ENCODE peak calls at places on chromosomes 2 and 18, in nine cellular contexts. One of them, this sample, is unnamed.

GRCh38 chr2:113980946-113981345 is 91.1 kb downstream of the ACTR3 start:
- DNase-seq in PC-3: peak; percentile 20
- DNase-seq in GM23338: no peak
- DNase-seq in hepatocyte: no peak
- DNase-seq in MM.1S: no peak
- DNase-seq in HCT116: no peak
- DNase-seq in GM23248: peak; percentile 70
- DNase-seq in SK-N-SH: no peak
- DNase-seq in neural progenitor cell: no peak
- DNase-seq in this sample: no peak

GRCh38 chr2:37556256-37556655 is 115.2 kb downstream of the CDC42EP3 start:
- DNase-seq in SK-N-SH: no peak
- DNase-seq in PC-3: no peak
- DNase-seq in hepatocyte: no peak
- DNase-seq in GM23248: no peak
- DNase-seq in MM.1S: no peak
- DNase-seq in GM23338: no peak
- DNase-seq in HCT116: no peak
- DNase-seq in neural progenitor cell: no peak
- DNase-seq in this sample: no peak

GRCh38 chr2:98709530-98709929 is 21.4 kb downstream of the MGAT4A start:
- DNase-seq in MM.1S: no peak
- DNase-seq in neural progenitor cell: no peak
- DNase-seq in HCT116: no peak
- DNase-seq in SK-N-SH: no peak
- DNase-seq in hepatocyte: no peak
- DNase-seq in PC-3: no peak
- DNase-seq in GM23248: no peak
- DNase-seq in GM23338: no peak
- DNase-seq in this sample: no peak

GRCh38 chr2:189581354-189582139 is 961 bp upstream of the SLC40A1 start:
- DNase-seq in SK-N-SH: peak; percentile 54
- DNase-seq in MM.1S: no peak
- DNase-seq in GM23248: no peak
- DNase-seq in neural progenitor cell: peak; percentile 50
- DNase-seq in HCT116: no peak
- DNase-seq in PC-3: peak; percentile 24
- DNase-seq in hepatocyte: peak; percentile 53
- DNase-seq in GM23338: peak; percentile 82
- DNase-seq in this sample: no peak

GRCh38 chr2:98507940-98508689 is 63.5 kb downstream of the INPP4A start:
- DNase-seq in neural progenitor cell: no peak
- DNase-seq in hepatocyte: no peak
- DNase-seq in GM23338: no peak
- DNase-seq in GM23248: no peak
- DNase-seq in MM.1S: no peak
- DNase-seq in PC-3: no peak
- DNase-seq in HCT116: no peak
- DNase-seq in SK-N-SH: no peak
- DNase-seq in this sample: no peak

GRCh38 chr18:42131044-42131939 is 176.3 kb downstream of the PIK3C3 start:
- DNase-seq in SK-N-SH: peak; percentile 35
- DNase-seq in hepatocyte: no peak
- DNase-seq in neural progenitor cell: no peak
- DNase-seq in PC-3: no peak
- DNase-seq in HCT116: no peak
- DNase-seq in MM.1S: no peak
- DNase-seq in GM23248: no peak
- DNase-seq in GM23338: no peak
- DNase-seq in this sample: no peak

GRCh38 chr2:100742884-100743283 is 77.1 kb upstream of the NPAS2 start:
- DNase-seq in GM23338: no peak
- DNase-seq in PC-3: no peak
- DNase-seq in GM23248: peak; percentile 94
- DNase-seq in neural progenitor cell: no peak
- DNase-seq in SK-N-SH: peak; percentile 13
- DNase-seq in HCT116: no peak
- DNase-seq in MM.1S: no peak
- DNase-seq in hepatocyte: peak; percentile 76
- DNase-seq in this sample: no peak

GRCh38 chr2:102147935-102148334 is 5.4 kb downstream of the IL1R1 start:
- DNase-seq in neural progenitor cell: no peak
- DNase-seq in SK-N-SH: no peak
- DNase-seq in GM23248: peak; percentile 68
- DNase-seq in GM23338: no peak
- DNase-seq in HCT116: no peak
- DNase-seq in PC-3: no peak
- DNase-seq in hepatocyte: no peak
- DNase-seq in MM.1S: no peak
- DNase-seq in this sample: no peak

GRCh38 chr2:15359716-15360531 is 201.2 kb downstream of the NBAS start:
- DNase-seq in PC-3: peak; percentile 84
- DNase-seq in SK-N-SH: no peak
- DNase-seq in MM.1S: no peak
- DNase-seq in HCT116: no peak
- DNase-seq in GM23338: no peak
- DNase-seq in neural progenitor cell: no peak
- DNase-seq in hepatocyte: no peak
- DNase-seq in GM23248: peak; percentile 89
- DNase-seq in this sample: no peak

GRCh38 chr18:75083131-75083530 is 125.8 kb downstream of the PTGR3 start:
- DNase-seq in SK-N-SH: no peak
- DNase-seq in HCT116: no peak
- DNase-seq in GM23338: no peak
- DNase-seq in PC-3: no peak
- DNase-seq in neural progenitor cell: no peak
- DNase-seq in GM23248: no peak
- DNase-seq in hepatocyte: no peak
- DNase-seq in MM.1S: no peak
- DNase-seq in this sample: no peak

GRCh38 chr2:6222296-6222695 is 530.1 kb downstream of the SOX11 start:
- DNase-seq in HCT116: no peak
- DNase-seq in MM.1S: no peak
- DNase-seq in hepatocyte: no peak
- DNase-seq in neural progenitor cell: no peak
- DNase-seq in SK-N-SH: peak; percentile 33
- DNase-seq in GM23248: no peak
- DNase-seq in PC-3: no peak
- DNase-seq in GM23338: no peak
- DNase-seq in this sample: no peak

GRCh38 chr2:70977605-70978205 is 725 bp upstream of the ANKRD53 start:
- DNase-seq in PC-3: peak; percentile 57
- DNase-seq in GM23248: peak; percentile 95
- DNase-seq in hepatocyte: no peak
- DNase-seq in SK-N-SH: peak; percentile 7
- DNase-seq in HCT116: no peak
- DNase-seq in neural progenitor cell: no peak
- DNase-seq in MM.1S: peak; percentile 41
- DNase-seq in GM23338: peak; percentile 15
- DNase-seq in this sample: no peak

GRCh38 chr2:127695491-127696472 is 5.5 kb upstream of the SFT2D3 start:
- DNase-seq in HCT116: peak; percentile 27
- DNase-seq in SK-N-SH: peak; percentile 90
- DNase-seq in GM23338: peak; percentile 82
- DNase-seq in neural progenitor cell: peak; percentile 83
- DNase-seq in PC-3: peak; percentile 76
- DNase-seq in GM23248: peak; percentile 71
- DNase-seq in MM.1S: no peak
- DNase-seq in hepatocyte: peak; percentile 71
- DNase-seq in this sample: no peak

GRCh38 chr2:152418688-152419087 is 83.7 kb downstream of the FMNL2 start:
- DNase-seq in HCT116: no peak
- DNase-seq in PC-3: no peak
- DNase-seq in GM23248: peak; percentile 26
- DNase-seq in GM23338: no peak
- DNase-seq in hepatocyte: no peak
- DNase-seq in MM.1S: peak; percentile 13
- DNase-seq in SK-N-SH: no peak
- DNase-seq in neural progenitor cell: no peak
- DNase-seq in this sample: no peak

GRCh38 chr2:32812316-32812715 is 134.4 kb upstream of the LTBP1 start:
- DNase-seq in GM23248: no peak
- DNase-seq in neural progenitor cell: no peak
- DNase-seq in HCT116: no peak
- DNase-seq in SK-N-SH: no peak
- DNase-seq in hepatocyte: no peak
- DNase-seq in PC-3: no peak
- DNase-seq in MM.1S: no peak
- DNase-seq in GM23338: no peak
- DNase-seq in this sample: no peak

GRCh38 chr18:10398571-10398970 is 55.9 kb upstream of the APCDD1 start:
- DNase-seq in GM23248: no peak
- DNase-seq in PC-3: no peak
- DNase-seq in MM.1S: no peak
- DNase-seq in SK-N-SH: no peak
- DNase-seq in neural progenitor cell: no peak
- DNase-seq in HCT116: no peak
- DNase-seq in hepatocyte: no peak
- DNase-seq in GM23338: peak; percentile 4
- DNase-seq in this sample: no peak

GRCh38 chr2:183665403-183665802 is 541.2 kb downstream of the NUP35 start:
- DNase-seq in hepatocyte: no peak
- DNase-seq in GM23248: no peak
- DNase-seq in MM.1S: no peak
- DNase-seq in neural progenitor cell: peak; percentile 18
- DNase-seq in GM23338: no peak
- DNase-seq in PC-3: no peak
- DNase-seq in HCT116: no peak
- DNase-seq in SK-N-SH: no peak
- DNase-seq in this sample: no peak

GRCh38 chr2:191631754-191632153 is 46.2 kb upstream of the NABP1 start:
- DNase-seq in GM23338: no peak
- DNase-seq in MM.1S: no peak
- DNase-seq in HCT116: no peak
- DNase-seq in GM23248: peak; percentile 31
- DNase-seq in SK-N-SH: no peak
- DNase-seq in hepatocyte: peak; percentile 67
- DNase-seq in PC-3: peak; percentile 94
- DNase-seq in neural progenitor cell: no peak
- DNase-seq in this sample: no peak

GRCh38 chr2:20452551-20452950 is 5.7 kb downstream of the RHOB start:
- DNase-seq in hepatocyte: no peak
- DNase-seq in PC-3: peak; percentile 30
- DNase-seq in GM23338: peak; percentile 29
- DNase-seq in SK-N-SH: no peak
- DNase-seq in MM.1S: no peak
- DNase-seq in HCT116: no peak
- DNase-seq in GM23248: peak; percentile 83
- DNase-seq in neural progenitor cell: peak; percentile 39
- DNase-seq in this sample: no peak

GRCh38 chr2:2660789-2661355 is 329.8 kb upstream of the MYT1L start:
- DNase-seq in PC-3: no peak
- DNase-seq in GM23338: no peak
- DNase-seq in MM.1S: no peak
- DNase-seq in SK-N-SH: no peak
- DNase-seq in GM23248: no peak
- DNase-seq in neural progenitor cell: no peak
- DNase-seq in hepatocyte: no peak
- DNase-seq in HCT116: no peak
- DNase-seq in this sample: no peak

GRCh38 chr2:231666171-231667095 is 41.9 kb upstream of the PTMA start:
- DNase-seq in GM23248: peak; percentile 97
- DNase-seq in HCT116: peak; percentile 94
- DNase-seq in SK-N-SH: peak; percentile 64
- DNase-seq in neural progenitor cell: peak; percentile 92
- DNase-seq in hepatocyte: peak; percentile 96
- DNase-seq in GM23338: peak; percentile 96
- DNase-seq in MM.1S: peak; percentile 51
- DNase-seq in PC-3: peak; percentile 91
- DNase-seq in this sample: peak; percentile 68
- TF ChIP-seq EZH2phosphoT487 in GM23248: no peak
- TF ChIP-seq EZH2phosphoT487 in HCT116: no peak
- TF ChIP-seq EZH2phosphoT487 in SK-N-SH: no peak
- TF ChIP-seq EZH2phosphoT487 in neural progenitor cell: no peak
- TF ChIP-seq EZH2phosphoT487 in hepatocyte: no peak
- TF ChIP-seq EZH2phosphoT487 in GM23338: no peak
- TF ChIP-seq EZH2phosphoT487 in MM.1S: no peak
- TF ChIP-seq EZH2phosphoT487 in PC-3: no peak
- TF ChIP-seq EZH2phosphoT487 in this sample: no peak

DNA sequence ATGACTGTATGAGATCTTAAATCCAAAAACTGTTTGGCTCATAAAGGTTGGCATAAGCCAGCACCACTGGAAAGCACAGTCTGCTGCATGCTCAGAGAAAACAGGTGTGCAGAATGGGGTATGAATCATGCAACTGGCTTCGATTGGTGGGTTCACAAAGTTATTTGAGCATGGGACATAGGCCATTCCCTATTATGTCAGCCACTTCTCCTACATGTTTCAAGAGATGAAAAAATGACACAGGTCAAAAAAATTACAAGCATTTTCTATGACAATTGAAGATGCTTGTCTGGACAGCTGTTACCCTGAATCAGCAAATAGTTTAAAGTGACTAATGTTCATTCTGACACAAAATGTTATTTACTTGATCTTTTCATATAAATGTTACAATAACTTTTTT is 351.7 kb downstream of the IRS1 start:
- DNase-seq in GM23248: peak; percentile 52
- DNase-seq in SK-N-SH: no peak
- DNase-seq in PC-3: peak; percentile 84
- DNase-seq in hepatocyte: no peak
- DNase-seq in neural progenitor cell: no peak
- DNase-seq in MM.1S: no peak
- DNase-seq in HCT116: no peak
- DNase-seq in GM23338: no peak
- DNase-seq in this sample: no peak
- TF ChIP-seq EZH2phosphoT487 in GM23248: no peak
- TF ChIP-seq EZH2phosphoT487 in SK-N-SH: no peak
- TF ChIP-seq EZH2phosphoT487 in PC-3: no peak
- TF ChIP-seq EZH2phosphoT487 in hepatocyte: no peak
- TF ChIP-seq EZH2phosphoT487 in neural progenitor cell: no peak
- TF ChIP-seq EZH2phosphoT487 in MM.1S: no peak
- TF ChIP-seq EZH2phosphoT487 in HCT116: no peak
- TF ChIP-seq EZH2phosphoT487 in GM23338: no peak
- TF ChIP-seq EZH2phosphoT487 in this sample: no peak

GRCh38 chr2:38835990-38836389 is 39.7 kb downstream of the DHX57 start:
- DNase-seq in PC-3: no peak
- DNase-seq in HCT116: no peak
- DNase-seq in SK-N-SH: no peak
- DNase-seq in GM23338: no peak
- DNase-seq in neural progenitor cell: no peak
- DNase-seq in hepatocyte: no peak
- DNase-seq in MM.1S: no peak
- DNase-seq in GM23248: no peak
- DNase-seq in this sample: no peak
- TF ChIP-seq EZH2phosphoT487 in PC-3: no peak
- TF ChIP-seq EZH2phosphoT487 in HCT116: no peak
- TF ChIP-seq EZH2phosphoT487 in SK-N-SH: no peak
- TF ChIP-seq EZH2phosphoT487 in GM23338: no peak
- TF ChIP-seq EZH2phosphoT487 in neural progenitor cell: no peak
- TF ChIP-seq EZH2phosphoT487 in hepatocyte: no peak
- TF ChIP-seq EZH2phosphoT487 in MM.1S: no peak
- TF ChIP-seq EZH2phosphoT487 in GM23248: no peak
- TF ChIP-seq EZH2phosphoT487 in this sample: no peak

DNA sequence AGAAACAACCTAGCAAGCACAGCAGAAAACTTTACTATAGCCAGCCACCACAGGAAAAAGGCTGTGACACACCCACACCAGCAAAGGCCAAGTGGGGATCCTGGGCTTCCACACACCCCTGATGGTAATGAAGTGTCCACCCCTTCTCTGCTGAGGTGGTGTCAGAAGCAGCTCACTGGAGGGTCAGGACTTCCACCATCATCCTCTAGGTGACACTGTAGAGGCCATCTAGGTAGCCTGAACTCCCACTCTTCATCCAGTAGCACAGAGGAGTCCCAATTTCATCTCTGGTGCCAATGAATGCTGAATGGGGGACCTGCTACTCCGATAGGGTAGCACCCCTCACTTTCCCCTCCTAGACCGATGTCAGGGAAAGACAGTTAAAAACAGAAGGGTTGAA is 1544.4 kb downstream of the LRP1B start:
- DNase-seq in SK-N-SH: peak; percentile 21
- DNase-seq in PC-3: peak; percentile 73
- DNase-seq in GM23248: peak; percentile 37
- DNase-seq in neural progenitor cell: peak; percentile 66
- DNase-seq in HCT116: peak; percentile 45
- DNase-seq in MM.1S: peak; percentile 46
- DNase-seq in hepatocyte: peak; percentile 39
- DNase-seq in GM23338: peak; percentile 80
- DNase-seq in this sample: peak; percentile 5
- TF ChIP-seq EZH2phosphoT487 in SK-N-SH: no peak
- TF ChIP-seq EZH2phosphoT487 in PC-3: no peak
- TF ChIP-seq EZH2phosphoT487 in GM23248: no peak
- TF ChIP-seq EZH2phosphoT487 in neural progenitor cell: no peak
- TF ChIP-seq EZH2phosphoT487 in HCT116: no peak
- TF ChIP-seq EZH2phosphoT487 in MM.1S: no peak
- TF ChIP-seq EZH2phosphoT487 in hepatocyte: no peak
- TF ChIP-seq EZH2phosphoT487 in GM23338: no peak
- TF ChIP-seq EZH2phosphoT487 in this sample: no peak